ENCODE peak calls at places on chromosomes 4 and X, in nine cellular contexts. D is tibial nerve, J is GM12878, Y is H1, N is A549, A is transverse colon, U is stomach, B is sigmoid colon, F is SK-N-SH. G is an unnamed sample.

GRCh38 chr4:121669163-121669550 is 27.6 kb downstream of the ANXA5 start:
- DNase-seq in B (no peak), N (no peak), A (no peak), J (no peak), F (no peak), U (no peak), Y (no peak), D (no peak), G (no peak)

GRCh38 chr4:2069161-2069971 is 10.2 kb downstream of the NAT8L start:
- DNase-seq in U (no peak), N (no peak), J (no peak), A (no peak), D (no peak), Y (peak; percentile 47), B (peak; percentile 45), F (peak; percentile 46), G (peak; percentile 55)

GRCh38 chr4:77358315-77358928 is 201.4 kb downstream of the CCNG2 start:
- DNase-seq in N (peak; percentile 8), Y (no peak), F (peak; percentile 42), B (no peak), J (no peak), A (no peak), U (no peak), D (peak; percentile 18), G (no peak)

GRCh38 chr4:174084542-174084941 is 198.9 kb downstream of the FBXO8 start:
- DNase-seq in D (no peak), J (no peak), B (no peak), Y (no peak), N (no peak), A (no peak), F (no peak), U (no peak), G (no peak)

GRCh38 chr4:54234497-54235205 is 5.6 kb downstream of the PDGFRA start:
- DNase-seq in D (no peak), Y (no peak), U (no peak), B (no peak), A (no peak), J (no peak), F (peak; percentile 30), N (no peak), G (no peak)

GRCh38 chr4:111359602-111360001 is 736.7 kb upstream of the PITX2 start:
- DNase-seq in A (no peak), Y (no peak), D (no peak), F (no peak), N (no peak), J (no peak), U (no peak), B (no peak), G (no peak)

GRCh38 chrX:57156397-57157049 is 19.3 kb upstream of the SPIN2A start:
- DNase-seq in A (peak; percentile 53), D (no peak), B (no peak), Y (peak; percentile 48), U (peak; percentile 37), J (no peak), N (peak; percentile 51), F (no peak), G (no peak)

GRCh38 chr4:1711055-1711905 is 839 bp downstream of the SLBP start:
- DNase-seq in B (peak; percentile 83), A (peak; percentile 63), Y (no peak), J (no peak), N (peak; percentile 30), F (no peak), D (no peak), U (peak; percentile 52), G (no peak)

GRCh38 chrX:134886201-134886600 is 104.6 kb upstream of the SMIM10 start:
- DNase-seq in U (no peak), F (no peak), B (no peak), J (no peak), N (peak; percentile 20), D (no peak), Y (no peak), A (no peak), G (no peak)

GRCh38 chrX:3465017-3465416 is 118.6 kb upstream of the MXRA5 start:
- DNase-seq in Y (no peak), A (no peak), B (no peak), J (no peak), N (no peak), U (no peak), F (no peak), D (no peak), G (no peak)

GRCh38 chr4:154314248-154314647 is 177.4 kb downstream of the DCHS2 start:
- DNase-seq in A (no peak), J (no peak), N (peak; percentile 13), B (no peak), U (no peak), Y (no peak), D (peak; percentile 27), F (no peak), G (no peak)

GRCh38 chr4:89929425-89930272 is 35.0 kb downstream of the MMRN1 start:
- DNase-seq in J (peak; percentile 41), U (no peak), N (no peak), B (no peak), D (no peak), Y (no peak), A (no peak), F (no peak), G (no peak)

GRCh38 chr4:83219344-83219990 is 65.1 kb downstream of the COQ2 start:
- DNase-seq in N (no peak), A (peak; percentile 56), U (peak; percentile 33), Y (no peak), B (no peak), J (peak; percentile 77), F (no peak), D (no peak), G (no peak)

GRCh38 chr4:25782482-25782881 is 80.3 kb downstream of the SEL1L3 start:
- DNase-seq in F (no peak), N (no peak), Y (no peak), D (no peak), J (no peak), U (no peak), A (no peak), B (no peak), G (no peak)

GRCh38 chr4:143514432-143514831 is 930 bp downstream of the SMARCA5 start:
- DNase-seq in B (peak; percentile 81), F (peak; percentile 49), J (no peak), D (peak; percentile 32), N (peak; percentile 12), U (peak; percentile 34), A (peak; percentile 41), Y (peak; percentile 50), G (peak; percentile 79)

GRCh38 chrX:25810202-25810601 is 327.9 kb upstream of the MAGEB18 start:
- DNase-seq in U (no peak), J (no peak), A (no peak), F (no peak), Y (no peak), D (no peak), B (no peak), N (no peak), G (no peak)

DNA sequence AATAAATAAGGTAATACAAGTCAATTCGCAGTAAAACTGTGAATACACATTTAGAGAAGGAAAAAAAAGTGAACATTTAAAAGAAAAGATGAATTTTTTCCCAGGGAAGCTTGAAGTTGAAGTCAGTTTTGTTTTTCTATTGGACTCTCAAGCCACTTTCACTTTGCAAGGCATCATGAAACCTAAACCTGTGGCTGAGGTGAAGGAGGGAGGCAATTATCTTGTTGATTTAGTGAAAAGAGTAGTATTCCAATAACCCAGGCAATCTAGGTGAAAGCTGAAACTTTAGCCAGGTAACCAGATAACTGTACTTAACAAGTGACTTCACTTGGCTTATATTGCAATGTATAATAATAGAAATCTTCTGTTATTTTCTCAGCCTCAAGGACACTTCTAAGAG is 138.6 kb downstream of the HDX start:
- DNase-seq in D (no peak), N (no peak), Y (no peak), A (no peak), J (no peak), F (no peak), U (no peak), B (no peak), G (no peak)
- H3K27ac ChIP-seq in D (no peak overlapping the region), N (no peak overlapping the region), Y (no peak overlapping the region), A (no peak overlapping the region), J (no peak overlapping the region), F (no peak overlapping the region), U (no peak overlapping the region), B (no peak overlapping the region), G (no peak overlapping the region)

DNA sequence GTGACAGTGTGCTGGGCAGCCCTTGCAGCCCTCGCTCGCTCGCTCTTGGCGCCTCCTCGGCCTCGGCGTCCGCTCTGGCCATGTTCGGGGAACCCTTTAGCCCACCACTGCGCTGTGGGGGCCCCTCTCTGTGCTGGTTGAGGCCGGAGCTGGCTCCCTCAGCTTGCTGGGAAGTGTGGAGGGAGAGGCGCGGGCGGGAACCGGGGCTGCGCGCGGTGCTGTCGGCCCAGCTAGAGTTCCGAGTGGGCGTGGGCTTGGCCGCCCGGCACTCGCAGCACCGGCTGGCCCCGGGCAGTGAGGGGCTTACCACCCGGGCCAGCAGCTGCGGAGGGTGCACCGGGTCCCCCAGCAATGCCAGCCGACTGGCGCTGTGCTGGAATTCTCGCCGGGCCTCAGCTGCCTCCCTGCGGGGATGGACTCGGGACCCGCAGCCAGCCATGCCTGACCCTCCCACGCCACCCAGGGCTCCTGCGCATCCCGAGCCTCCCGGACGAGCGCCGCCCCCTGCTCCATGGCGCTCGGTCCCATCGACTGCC is 770.1 kb upstream of the GALNTL6 start:
- DNase-seq in D (no peak), N (no peak), U (no peak), B (peak; percentile 59), A (no peak), F (no peak), J (no peak), Y (no peak), G (peak; percentile 71)
- TF ChIP-seq EP300 in D (no peak), N (no peak), U (no peak), B (no peak), A (no peak), F (no peak), J (no peak), Y (no peak), G (no peak)

DNA sequence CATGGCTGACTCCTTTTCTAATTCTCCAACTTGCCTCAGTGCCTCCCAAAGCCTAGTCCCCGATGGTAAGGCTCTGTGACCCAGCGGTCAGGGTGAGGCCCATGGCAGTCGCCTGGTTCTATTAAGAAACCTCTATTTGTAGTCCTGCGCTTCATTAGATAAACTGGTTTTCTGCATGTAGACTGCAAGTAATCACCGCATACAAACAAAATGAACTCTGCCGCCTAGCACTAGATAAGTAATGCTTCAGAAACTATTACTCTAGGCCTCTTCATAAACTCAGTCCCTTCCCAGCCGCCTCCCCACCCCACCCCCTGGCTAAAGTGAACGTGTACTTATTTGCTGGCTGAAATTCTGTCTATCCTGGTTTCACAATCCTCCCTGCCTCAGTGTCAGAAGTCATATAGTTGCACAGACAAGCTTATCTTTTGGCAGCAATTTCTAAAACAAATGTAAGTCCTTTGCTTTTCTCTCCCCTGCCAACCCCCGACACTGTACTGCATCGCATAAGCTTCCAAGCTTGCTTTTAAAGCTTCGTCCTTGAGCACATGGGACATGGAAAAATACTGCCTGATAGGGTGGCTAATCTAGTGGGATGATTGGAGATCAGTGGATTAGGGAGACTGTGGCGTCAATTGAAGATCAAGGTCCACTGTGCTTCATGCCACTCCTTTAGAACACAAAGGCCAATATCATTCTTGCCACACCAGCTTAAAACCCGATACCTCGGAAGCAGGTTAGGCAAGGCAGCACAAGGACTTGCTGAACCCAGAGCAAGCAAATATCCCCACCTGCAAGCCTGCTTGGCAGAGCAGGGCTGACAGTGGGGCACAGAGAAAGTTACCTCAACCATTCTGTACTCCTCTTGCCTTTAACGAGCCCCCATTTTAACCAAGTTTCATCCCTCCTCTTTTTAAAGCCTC is 125.8 kb downstream of the IRF2 start:
- DNase-seq in A (peak; percentile 85), F (no peak), B (no peak), U (peak; percentile 87), Y (no peak), D (no peak), J (peak; percentile 32), N (peak; percentile 64), G (no peak)
- H3K27ac ChIP-seq in A (peak overlapping the region; percentile 97), F (no peak overlapping the region), B (peak overlapping the region; percentile 58), U (peak overlapping the region; percentile 88), Y (no peak overlapping the region), D (peak overlapping the region; percentile 78), J (peak overlapping the region; percentile 99), N (peak overlapping the region; percentile 46), G (peak overlapping the region; percentile 89)

GRCh38 chrX:111869639-111870034 is 6.3 kb upstream of the TRPC5OS start:
- DNase-seq in J (peak; percentile 19), B (no peak), A (peak; percentile 7), N (peak; percentile 57), D (peak; percentile 4), U (peak; percentile 28), F (peak; percentile 44), Y (peak; percentile 43), G (no peak)
- TF ChIP-seq EP300 in J (no peak), B (no peak), A (no peak), N (no peak), D (no peak), U (no peak), F (no peak), Y (no peak), G (no peak)